ENCODE peak calls at places on chromosome 13, in ten cellular contexts. X, Q, S, V, Y, T, O, P, Z and U are unnamed samples.

GRCh38 chr13:43915451-43915850 is 35.7 kb downstream of the LACC1 start:
- DNase-seq in Q (peak), P (no peak), T (no peak), Y (no peak), O (no peak), V (no peak), Z (no peak), S (no peak), X (no peak), U (no peak)

GRCh38 chr13:105471683-105472082 is 1063.8 kb downstream of the EFNB2 start:
- DNase-seq in P (no peak), V (no peak), Z (peak), Q (peak), O (no peak), S (no peak), T (no peak), Y (no peak), X (no peak), U (peak)

GRCh38 chr13:33174491-33174890 is 111.1 kb downstream of the STARD13 start:
- DNase-seq in Q (no peak), X (no peak), O (no peak), Z (no peak), P (no peak), S (no peak), Y (no peak), V (no peak), T (no peak), U (no peak)

GRCh38 chr13:50566646-50567045 is 276.8 kb downstream of the DLEU7 start:
- DNase-seq in X (no peak), Z (no peak), V (no peak), T (no peak), Y (no peak), P (no peak), O (no peak), Q (no peak), S (no peak), U (no peak)

GRCh38 chr13:33206945-33207615 is 78.5 kb downstream of the STARD13 start:
- DNase-seq in V (no peak), Z (no peak), Y (no peak), X (no peak), S (no peak), P (no peak), T (no peak), Q (no peak), O (no peak), U (no peak)

GRCh38 chr13:18953139-18953930 is 228.3 kb downstream of the TUBA3C start:
- DNase-seq in T (no peak), P (no peak), Q (no peak), S (no peak), Y (no peak), O (no peak), Z (no peak), V (no peak), X (no peak), U (no peak)

GRCh38 chr13:101325423-101325822 is 90.9 kb downstream of the NALCN start:
- DNase-seq in Z (no peak), S (peak), Q (no peak), P (no peak), T (no peak), O (no peak), V (no peak), Y (no peak), X (no peak), U (no peak)

GRCh38 chr13:45370922-45371406 is 30.0 kb upstream of the TPT1 start:
- DNase-seq in X (peak), V (peak), P (no peak), O (peak), Z (peak), Q (peak), Y (peak), T (peak), S (peak), U (peak)

GRCh38 chr13:91247768-91248167 is 99.7 kb upstream of the MIR17HG start:
- DNase-seq in Y (no peak), O (no peak), P (no peak), T (no peak), X (no peak), Z (no peak), V (no peak), S (no peak), Q (no peak), U (no peak)

GRCh38 chr13:49629196-49629938 is 1.1 kb downstream of the ARL11 start:
- DNase-seq in O (no peak), Z (no peak), V (no peak), T (no peak), P (no peak), S (no peak), Y (no peak), X (no peak), Q (no peak), U (no peak)

GRCh38 chr13:113630804-113631203 is 27.2 kb downstream of the ATP4B start:
- DNase-seq in O (no peak), X (no peak), Q (no peak), V (no peak), T (no peak), Y (no peak), S (no peak), Z (no peak), P (no peak), U (no peak)

GRCh38 chr13:107964356-107964755 is 251.0 kb downstream of the LIG4 start:
- DNase-seq in P (no peak), O (peak), S (no peak), V (no peak), Z (no peak), T (no peak), Y (no peak), X (no peak), Q (no peak), U (no peak)

GRCh38 chr13:61406275-61406674 is 9.4 kb downstream of the PCDH20 start:
- DNase-seq in P (no peak), Z (no peak), S (no peak), X (no peak), O (no peak), Q (no peak), T (no peak), Y (no peak), V (no peak), U (no peak)

GRCh38 chr13:39895254-39895653 is 239.8 kb downstream of the COG6 start:
- DNase-seq in V (no peak), S (no peak), P (peak), T (no peak), X (no peak), Y (no peak), O (no peak), Q (peak), Z (peak), U (no peak)
- TF ChIP-seq CTCF in V (no peak), S (no peak), P (no peak), T (no peak), X (no peak), Y (no peak), O (no peak), Q (no peak), Z (no peak), U (no peak)

DNA sequence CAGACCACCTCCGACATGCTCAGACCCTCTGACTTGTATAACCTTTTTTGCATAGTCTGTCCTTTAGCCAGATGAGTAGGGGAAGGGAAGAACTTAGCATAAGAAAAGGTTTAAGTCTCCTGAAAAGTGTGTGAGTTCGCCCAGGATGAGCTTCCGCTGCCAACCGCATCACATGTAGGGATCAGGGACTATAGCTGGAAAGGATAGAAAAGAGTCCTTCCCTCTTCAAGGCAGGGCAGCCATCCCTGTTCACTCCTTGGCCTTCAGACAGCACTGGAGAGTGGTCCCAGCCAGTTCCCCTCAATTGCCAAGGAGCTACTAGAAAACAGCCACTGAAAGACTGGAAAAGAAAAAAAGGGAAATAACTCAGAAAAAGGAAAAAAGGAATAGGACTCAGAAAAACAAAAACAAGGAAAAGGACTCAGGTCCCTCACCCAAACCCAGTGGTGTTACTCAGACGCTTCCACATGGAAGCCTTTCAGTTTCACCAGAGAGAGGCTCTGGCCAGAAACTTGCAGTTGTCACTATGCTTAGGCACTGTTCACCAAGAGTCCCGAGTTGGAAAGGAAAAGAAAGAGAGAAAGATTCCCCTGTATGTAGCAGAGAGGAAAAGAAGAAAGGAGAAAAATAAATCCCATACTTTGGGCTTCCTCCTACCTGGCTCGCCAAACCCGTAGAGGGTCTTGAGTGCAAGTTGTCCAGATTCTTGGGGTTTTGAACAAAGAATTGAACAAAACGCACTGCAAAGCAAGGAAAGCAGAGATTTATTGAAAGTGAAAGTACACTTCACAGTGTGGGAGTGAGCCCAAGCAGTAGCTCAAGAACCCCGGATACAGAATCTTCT is 5.6 kb upstream of the TM9SF2 start:
- DNase-seq in Y (no peak), X (no peak), O (no peak), Z (peak), T (no peak), S (no peak), Q (no peak), P (no peak), V (no peak), U (no peak)
- H3K4me3 ChIP-seq in Y (peak), X (peak), O (peak), Z (peak), T (peak), S (no peak), Q (peak), P (no peak), V (peak), U (no peak)

DNA sequence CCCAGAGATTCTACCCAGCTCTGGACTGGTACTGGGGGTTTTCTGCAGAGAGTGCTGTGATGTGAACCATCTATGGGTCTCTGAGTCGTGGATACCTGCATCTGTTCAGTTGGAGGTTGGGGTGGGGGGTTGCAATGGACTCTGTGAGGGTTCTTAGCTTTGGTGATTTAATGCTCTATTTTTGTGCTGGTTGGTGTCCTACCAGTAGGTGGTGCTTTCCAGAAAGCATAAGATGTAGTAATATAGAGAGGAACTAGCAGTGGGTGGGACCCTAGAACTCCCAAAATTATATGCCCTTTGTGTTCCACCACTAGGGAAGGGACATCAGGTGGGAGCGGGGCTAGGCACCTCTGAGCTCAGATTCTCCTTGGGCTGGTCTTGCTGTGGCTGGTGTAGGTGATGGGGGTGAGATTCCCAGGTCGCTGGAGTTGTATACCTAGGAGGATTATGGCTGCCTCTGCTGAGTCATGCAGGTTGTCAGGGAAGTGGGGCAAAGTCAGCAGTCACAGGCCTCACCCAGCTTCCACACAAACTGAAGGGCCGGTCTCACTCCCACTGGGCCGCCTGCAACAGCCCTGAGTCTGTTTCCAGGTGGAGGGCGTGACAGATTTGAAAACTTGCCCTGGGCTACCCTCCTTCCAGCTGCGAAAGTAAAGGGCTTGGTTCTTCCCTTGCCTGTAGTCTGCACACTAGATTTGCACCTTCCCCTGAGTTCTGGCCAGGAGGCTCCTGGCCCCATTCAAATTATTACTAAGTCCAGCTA is 573.0 kb upstream of the SLITRK1 start:
- DNase-seq in O (no peak), Y (no peak), Q (no peak), X (no peak), V (no peak), S (no peak), T (no peak), Z (no peak), P (no peak), U (no peak)
- TF ChIP-seq CTCF in O (no peak), Y (no peak), Q (no peak), X (no peak), V (no peak), S (peak), T (no peak), Z (no peak), P (no peak), U (no peak)

GRCh38 chr13:30850204-30850866 is 55.7 kb upstream of the MEDAG start:
- DNase-seq in T (no peak), Z (no peak), Q (peak), P (no peak), S (no peak), Y (no peak), O (no peak), X (no peak), V (no peak), U (no peak)

GRCh38 chr13:30849611-30850010 is 56.5 kb upstream of the MEDAG start:
- DNase-seq in S (no peak), P (no peak), T (no peak), Z (no peak), Q (no peak), O (no peak), V (no peak), X (no peak), Y (no peak), U (no peak)

GRCh38 chr13:30846844-30847243 is 59.2 kb upstream of the MEDAG start:
- DNase-seq in P (no peak), S (no peak), O (no peak), V (no peak), Q (no peak), X (no peak), Z (no peak), Y (no peak), T (no peak), U (no peak)

GRCh38 chr13:30847697-30848307 is 58.3 kb upstream of the MEDAG start:
- DNase-seq in Y (no peak), P (peak), O (no peak), V (no peak), Q (peak), X (no peak), S (no peak), T (no peak), Z (peak), U (peak)

GRCh38 chr13:30848332-30849027 is 57.6 kb upstream of the MEDAG start:
- DNase-seq in Q (no peak), X (no peak), O (no peak), S (no peak), V (no peak), Z (no peak), P (no peak), Y (no peak), T (no peak), U (no peak)
- H3K4me3 ChIP-seq in Q (no peak), X (no peak), O (no peak), S (no peak), V (no peak), Z (no peak), P (peak), Y (no peak), T (no peak), U (no peak)

GRCh38 chr13:42216422-42216735 is 55.6 kb upstream of the AKAP11 start:
- DNase-seq in Y (no peak), P (no peak), T (no peak), X (no peak), Z (no peak), S (no peak), O (no peak), Q (no peak), V (no peak), U (no peak)

GRCh38 chr13:42219051-42219450 is 52.9 kb upstream of the AKAP11 start:
- DNase-seq in O (no peak), Y (no peak), Q (no peak), V (no peak), T (no peak), S (no peak), P (no peak), Z (no peak), X (no peak), U (no peak)

GRCh38 chr13:42214445-42214844 is 57.5 kb upstream of the AKAP11 start:
- DNase-seq in T (no peak), X (no peak), O (no peak), Y (no peak), P (no peak), S (no peak), V (no peak), Z (no peak), Q (no peak), U (no peak)

GRCh38 chr13:42218576-42218975 is 53.4 kb upstream of the AKAP11 start:
- DNase-seq in S (no peak), V (no peak), T (no peak), P (no peak), Q (no peak), X (no peak), Z (no peak), O (no peak), Y (no peak), U (no peak)

DNA sequence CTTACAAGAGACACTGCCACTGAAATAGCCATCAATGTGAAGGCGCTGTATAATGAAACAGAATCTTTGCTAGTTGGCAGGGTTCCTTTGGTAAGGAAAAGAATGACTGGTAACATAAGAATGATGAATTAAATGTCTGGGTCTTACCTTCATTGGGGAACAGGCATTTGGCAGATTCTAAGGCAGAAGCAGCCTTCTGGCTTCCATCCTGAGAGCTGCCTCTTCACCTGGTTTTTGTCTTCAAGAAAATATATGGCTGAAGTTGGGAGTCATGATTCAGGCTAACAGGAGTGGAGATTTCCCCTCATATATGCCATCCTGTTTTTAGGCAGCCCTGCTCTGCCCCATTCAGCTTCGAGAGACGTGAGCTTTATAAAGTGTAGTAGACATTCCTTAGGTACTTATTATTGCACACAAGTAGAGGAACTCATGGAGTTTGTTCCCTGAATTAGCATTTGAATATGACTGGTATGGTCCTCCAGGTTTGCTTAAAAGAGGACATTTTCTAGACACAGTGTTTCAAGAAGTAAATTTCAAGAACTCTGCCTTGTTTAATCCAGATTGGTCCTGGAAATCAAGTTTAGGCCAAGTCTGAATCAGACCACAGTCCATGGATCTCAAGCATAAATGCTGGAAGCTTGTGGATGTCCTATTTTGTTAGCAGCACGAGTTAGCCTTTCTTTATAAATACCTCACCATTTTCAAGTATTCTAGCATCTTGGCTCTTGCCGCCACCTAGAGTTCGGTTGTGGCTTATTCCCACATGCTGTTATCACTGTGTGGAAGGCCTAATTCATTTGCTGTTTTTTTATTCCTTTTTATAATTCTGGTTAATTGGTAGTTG is 56.2 kb upstream of the AKAP11 start:
- DNase-seq in Q (peak), Z (peak), T (no peak), Y (no peak), V (peak), O (peak), P (no peak), S (peak), X (no peak), U (no peak)
- TF ChIP-seq CTCF in Q (peak), Z (peak), T (peak), Y (no peak), V (no peak), O (peak), P (peak), S (peak), X (no peak), U (peak)

GRCh38 chr13:67353891-67354459 is 123.8 kb upstream of the PCDH9 start:
- DNase-seq in S (no peak), Z (no peak), O (no peak), T (no peak), X (no peak), V (no peak), Y (no peak), P (no peak), Q (peak), U (no peak)
- H3K4me3 ChIP-seq in S (no peak), Z (no peak), O (no peak), T (no peak), X (no peak), V (peak), Y (no peak), P (no peak), Q (no peak), U (no peak)

GRCh38 chr13:98972059-98972458 is 5.8 kb downstream of the DOCK9 start:
- DNase-seq in Q (no peak), X (no peak), V (no peak), Z (no peak), O (no peak), P (no peak), S (no peak), T (no peak), Y (no peak), U (no peak)
- TF ChIP-seq CTCF in Q (no peak), X (no peak), V (no peak), Z (no peak), O (no peak), P (no peak), S (no peak), T (no peak), Y (no peak), U (no peak)